ENCODE peak calls at places on chromosomes 2 and 18, in four cellular contexts. E, Q, J and V are unnamed samples.

GRCh38 chr2:167732251-167732788 is 515.1 kb downstream of the STK39 start:
- DNase-seq in E (no peak), J (no peak), Q (no peak), V (no peak)

GRCh38 chr2:18396328-18396727 is 164.1 kb downstream of the RDH14 start:
- DNase-seq in Q (no peak), E (no peak), J (no peak), V (no peak)

GRCh38 chr18:3578621-3579020 is 128.6 kb downstream of the TGIF1 start:
- DNase-seq in E (no peak), J (no peak), Q (no peak), V (no peak)

GRCh38 chr2:144480257-144480656 is 39.7 kb downstream of the ZEB2 start:
- DNase-seq in J (peak), E (no peak), Q (no peak), V (no peak)

GRCh38 chr2:121136323-121136722 is 148.7 kb downstream of the TFCP2L1 start:
- DNase-seq in J (no peak), Q (no peak), E (no peak), V (no peak)

GRCh38 chr2:27049422-27050280 is 1.8 kb upstream of the AGBL5 start:
- DNase-seq in Q (peak), J (no peak), E (peak), V (no peak)

GRCh38 chr2:112010751-112011150 is 44.3 kb upstream of the TMEM87B start:
- DNase-seq in E (no peak), J (no peak), Q (no peak), V (no peak)

GRCh38 chr18:56043691-56044090 is 455.7 kb upstream of the TCF4 start:
- DNase-seq in Q (no peak), J (no peak), E (no peak), V (peak)

GRCh38 chr2:215911686-215912085 is 101.7 kb downstream of the MREG start:
- DNase-seq in J (no peak), Q (no peak), E (no peak), V (no peak)

GRCh38 chr2:237305579-237305978 is 108.4 kb downstream of the COL6A3 start:
- DNase-seq in E (no peak), Q (no peak), J (peak), V (no peak)

GRCh38 chr2:235433860-235434259 is 60.0 kb upstream of the AGAP1 start:
- DNase-seq in E (no peak), Q (peak), J (peak), V (no peak)

GRCh38 chr2:229445013-229445412 is 173.9 kb upstream of the PID1 start:
- DNase-seq in E (no peak), J (peak), Q (peak), V (peak)

GRCh38 chr2:88765154-88765948 is 73.9 kb downstream of the RPIA start:
- DNase-seq in E (peak), J (peak), Q (no peak), V (no peak)

DNA sequence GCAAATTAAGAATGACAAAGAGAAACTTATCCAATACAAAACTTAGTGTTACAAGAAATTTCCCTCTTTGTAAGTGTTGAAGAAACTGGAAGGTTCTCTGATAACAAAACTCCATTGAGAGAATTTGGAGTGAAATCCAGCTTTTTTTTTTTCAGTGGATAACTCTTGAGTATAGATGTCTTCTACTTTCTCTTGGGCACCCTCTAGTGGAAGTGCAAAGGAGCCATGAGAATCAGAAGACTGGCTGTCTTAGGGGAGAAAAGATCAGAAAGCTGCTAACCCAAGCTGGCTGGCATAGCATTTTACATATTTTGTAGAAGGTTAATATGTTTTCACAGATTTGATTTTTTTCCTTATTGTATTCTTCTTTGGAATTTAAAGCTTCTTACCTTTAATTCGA is 138.8 kb upstream of the SATB2 start:
- DNase-seq in Q (no peak), E (no peak), J (peak), V (no peak)
- TF ChIP-seq CTCF in Q (no peak), E (peak), J (peak), V (no peak)

GRCh38 chr2:155841442-155841841 is 491.1 kb downstream of the NR4A2 start:
- DNase-seq in Q (no peak), E (no peak), J (no peak), V (no peak)
- H3K4me3 ChIP-seq in Q (no peak), E (no peak), J (no peak), V (no peak)

GRCh38 chr2:194549387-194549786 is 1107.6 kb upstream of the SLC39A10 start:
- DNase-seq in E (no peak), J (no peak), Q (no peak), V (no peak)

GRCh38 chr2:194550702-194551101 is 1106.3 kb upstream of the SLC39A10 start:
- DNase-seq in J (no peak), E (no peak), Q (no peak), V (no peak)

GRCh38 chr2:194545978-194546377 is 1111.0 kb upstream of the SLC39A10 start:
- DNase-seq in E (no peak), Q (no peak), J (peak), V (no peak)
- TF ChIP-seq CTCF in E (no peak), Q (no peak), J (no peak), V (peak)

DNA sequence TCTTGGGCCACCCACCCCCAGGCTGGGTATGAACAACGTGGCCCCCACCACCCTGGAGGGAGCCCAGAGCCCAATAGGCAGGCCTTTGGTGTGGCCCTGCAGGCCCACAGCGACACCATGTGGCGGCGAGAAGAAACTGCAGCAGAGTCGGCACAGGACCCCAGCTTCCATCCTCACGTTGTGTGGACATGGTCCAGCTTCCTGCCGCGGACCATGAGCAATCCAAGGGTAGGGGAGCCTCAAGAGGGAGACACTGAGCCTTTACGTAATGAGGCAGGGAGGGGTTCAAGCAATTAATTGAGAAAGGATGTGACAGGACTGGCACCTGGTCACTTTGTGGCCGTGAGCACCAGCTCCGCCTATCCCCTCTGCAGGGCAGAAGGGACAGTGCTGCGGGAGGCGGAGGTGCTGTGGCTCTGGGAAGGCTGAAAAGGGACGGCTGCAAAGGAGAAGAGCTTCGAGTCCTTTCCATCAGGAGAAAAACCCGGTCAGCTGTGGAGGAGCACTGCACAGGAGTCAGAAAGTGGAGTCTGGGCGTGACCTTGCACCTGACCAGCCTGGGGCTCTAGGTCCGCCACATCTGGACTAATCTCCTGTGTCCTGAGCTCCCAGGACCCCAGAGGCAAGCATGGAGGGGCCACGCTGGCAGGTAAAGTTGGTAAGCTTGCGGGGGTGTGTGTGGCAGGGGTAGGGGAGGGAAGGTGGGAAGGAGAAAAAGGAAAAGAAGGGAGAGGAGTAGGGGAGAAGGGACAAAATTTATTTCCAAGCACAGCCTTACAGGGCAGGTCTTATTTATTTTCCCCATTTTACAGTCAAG is 44.9 kb downstream of the TMEM37 start:
- DNase-seq in J (peak), E (no peak), Q (no peak), V (no peak)
- H3K4me3 ChIP-seq in J (no peak), E (no peak), Q (no peak), V (no peak)

DNA sequence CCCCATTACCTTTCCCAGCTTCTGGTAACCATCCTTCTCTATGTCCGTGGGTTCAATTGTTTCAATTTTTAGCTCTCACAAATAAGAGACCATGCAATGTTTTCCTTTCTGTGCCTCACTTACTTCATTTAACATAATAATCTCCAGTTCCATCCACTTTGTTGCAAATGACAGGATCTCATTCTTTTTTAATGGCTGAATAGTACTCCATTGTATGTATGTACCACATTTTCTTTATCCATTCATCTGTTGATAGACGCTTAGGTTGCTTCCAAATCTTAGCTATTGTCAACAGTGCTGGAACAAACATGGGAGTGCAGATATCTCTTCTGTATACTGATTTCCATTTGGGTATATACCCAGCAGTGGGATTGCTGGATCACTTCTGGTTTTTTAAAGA is 1.8 kb downstream of the CABYR start:
- DNase-seq in E (no peak), Q (no peak), J (no peak), V (no peak)
- TF ChIP-seq CTCF in E (no peak), Q (no peak), J (no peak), V (no peak)

DNA sequence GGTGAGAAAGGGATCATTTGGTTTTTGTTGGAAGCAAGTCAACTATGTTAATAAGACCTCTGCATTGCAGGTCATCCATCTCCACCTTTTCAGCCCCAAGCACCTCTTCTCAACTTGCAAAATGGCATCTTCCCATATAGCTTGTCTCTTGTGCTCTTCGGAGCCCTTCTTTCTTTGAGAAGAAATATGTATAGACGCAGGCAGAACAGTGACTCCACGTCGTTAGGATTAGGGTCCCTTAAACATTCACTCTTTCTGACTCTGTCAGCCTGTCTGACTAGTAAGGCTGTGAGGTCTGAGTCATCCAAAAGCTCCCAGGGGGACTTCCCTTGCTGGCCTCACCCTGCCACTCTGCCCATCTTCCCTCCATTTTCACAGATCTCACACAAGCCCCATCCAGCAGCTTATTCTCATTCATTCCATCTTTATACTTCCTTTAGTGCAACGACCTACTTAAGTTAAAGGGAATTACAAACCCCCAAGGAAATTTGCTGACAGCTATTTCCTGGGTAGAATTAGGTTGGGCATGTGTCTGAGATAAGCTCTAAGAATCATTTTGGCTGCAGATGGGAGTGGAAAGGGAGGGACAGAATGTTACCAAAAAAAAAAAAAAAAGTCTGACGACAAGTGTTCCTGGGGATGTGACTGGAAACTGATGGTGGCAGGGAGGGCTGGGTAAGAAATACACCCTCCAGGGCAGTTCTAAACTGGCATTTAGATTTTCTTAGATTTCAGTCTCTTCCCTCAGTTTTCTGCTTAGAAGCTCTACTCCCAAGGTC is 37.7 kb upstream of the MEX3C start:
- DNase-seq in Q (no peak), E (no peak), J (peak), V (no peak)
- H3K4me3 ChIP-seq in Q (no peak), E (no peak), J (no peak), V (no peak)

GRCh38 chr2:186862869-186863709 is 14.1 kb upstream of the ZSWIM2 start:
- DNase-seq in J (peak), Q (no peak), E (no peak), V (no peak)
- TF ChIP-seq CTCF in J (peak), Q (peak), E (peak), V (peak)